ENCODE peak calls at places on chromosomes 1 and 21, in five cellular contexts. I is CD4-positive, alpha-beta memory T cell; G is PC-9; P is PC-3; Q is heart left ventricle. O is an unnamed sample.

GRCh38 chr1:21262282-21263051 is 27.8 kb downstream of the ECE1 start:
- DNase-seq in I (no peak), G (no peak), P (no peak), Q (peak), O (peak)

GRCh38 chr1:210263963-210264362 is 31.4 kb downstream of the SERTAD4 start:
- DNase-seq in I (no peak), G (no peak), P (no peak), Q (no peak), O (no peak)

GRCh38 chr1:3456964-3457909 is 2.8 kb downstream of the ARHGEF16 start:
- DNase-seq in I (no peak), G (no peak), P (no peak), Q (peak), O (no peak)

GRCh38 chr1:246215505-246215893 is 291.6 kb downstream of the SMYD3 start:
- DNase-seq in I (no peak), G (no peak), P (no peak), Q (no peak), O (no peak)

GRCh38 chr1:147840909-147841308 is 61.7 kb upstream of the GJA8 start:
- DNase-seq in I (no peak), G (no peak), P (no peak), Q (no peak), O (no peak)

GRCh38 chr1:52209429-52209828 is 67.5 kb downstream of the ZFYVE9 start:
- DNase-seq in I (no peak), G (no peak), P (no peak), Q (no peak), O (no peak)

GRCh38 chr21:40516336-40516735 is 330.6 kb downstream of the DSCAM start:
- DNase-seq in I (no peak), G (no peak), P (no peak), Q (no peak), O (no peak)

GRCh38 chr1:115807723-115808122 is 33.2 kb downstream of the NHLH2 start:
- DNase-seq in I (peak), G (peak), P (peak), Q (no peak), O (no peak)

GRCh38 chr1:226738421-226738994 is 574 bp downstream of the ITPKB start:
- DNase-seq in I (no peak), G (no peak), P (peak), Q (peak), O (peak)

GRCh38 chr1:77447669-77448068 is 165.8 kb downstream of the AK5 start:
- DNase-seq in I (no peak), G (peak), P (peak), Q (no peak), O (no peak)

GRCh38 chr1:4515727-4516289 is 138.6 kb upstream of the AJAP1 start:
- DNase-seq in I (no peak), G (no peak), P (no peak), Q (no peak), O (no peak)

GRCh38 chr1:96865731-96866684 is 144.4 kb downstream of the PTBP2 start:
- DNase-seq in I (no peak), G (peak), P (peak), Q (no peak), O (no peak)

GRCh38 chr1:67945733-67946374 is 104.6 kb downstream of the DIRAS3 start:
- DNase-seq in I (no peak), G (no peak), P (no peak), Q (no peak), O (no peak)

GRCh38 chr1:177926201-177926600 is 43.7 kb downstream of the SEC16B start:
- DNase-seq in I (no peak), G (no peak), P (peak), Q (no peak), O (no peak)

GRCh38 chr1:247243738-247244137 is 12.1 kb upstream of the VN1R5 start:
- DNase-seq in I (no peak), G (no peak), P (no peak), Q (no peak), O (no peak)

GRCh38 chr1:182962554-182963115 is 9.7 kb upstream of the SHCBP1L start:
- DNase-seq in I (peak), G (peak), P (peak), Q (peak), O (peak)

GRCh38 chr1:51346086-51346942 is 16.0 kb upstream of the TTC39A start:
- DNase-seq in I (no peak), G (no peak), P (no peak), Q (no peak), O (no peak)

GRCh38 chr1:62407398-62408009 is 29.3 kb upstream of the USP1 start:
- DNase-seq in I (peak), G (no peak), P (peak), Q (no peak), O (no peak)

GRCh38 chr1:6316240-6317100 is 55.6 kb upstream of the GPR153 start:
- DNase-seq in I (no peak), G (no peak), P (no peak), Q (no peak), O (no peak)

GRCh38 chr1:235133086-235133485 is 4.4 kb upstream of the TOMM20 start:
- DNase-seq in I (no peak), G (no peak), P (no peak), Q (no peak), O (no peak)

GRCh38 chr1:25896266-25896665 is 10.0 kb downstream of the STMN1 start:
- DNase-seq in I (no peak), G (no peak), P (peak), Q (no peak), O (no peak)

GRCh38 chr21:33968082-33968997 is 52.7 kb upstream of the ATP5PO start:
- DNase-seq in I (no peak), G (no peak), P (peak), Q (no peak), O (no peak)

GRCh38 chr1:232291681-232292080 is 338.3 kb downstream of the SIPA1L2 start:
- DNase-seq in I (no peak), G (no peak), P (peak), Q (no peak), O (no peak)

GRCh38 chr1:167905671-167906070 is 8.3 kb downstream of the ADCY10 start:
- DNase-seq in I (no peak), G (no peak), P (no peak), Q (no peak), O (no peak)

GRCh38 chr1:113534130-113534817 is 144.0 kb downstream of the MAGI3 start:
- DNase-seq in I (no peak), G (no peak), P (no peak), Q (no peak), O (no peak)

GRCh38 chr1:226699166-226699565 is 39.9 kb downstream of the ITPKB start:
- DNase-seq in I (no peak), G (no peak), P (no peak), Q (no peak), O (no peak)

GRCh38 chr1:170872663-170873062 is 62.7 kb upstream of the MROH9 start:
- DNase-seq in I (no peak), G (no peak), P (no peak), Q (no peak), O (no peak)

GRCh38 chr1:224524679-224525078 is 90.1 kb upstream of the WDR26 start:
- DNase-seq in I (no peak), G (no peak), P (peak), Q (no peak), O (no peak)

GRCh38 chr1:224525411-224526040 is 90.6 kb upstream of the CNIH3 start:
- DNase-seq in I (no peak), G (no peak), P (peak), Q (no peak), O (no peak)

GRCh38 chr1:224528900-224529299 is 87.2 kb upstream of the CNIH3 start:
- DNase-seq in I (no peak), G (no peak), P (peak), Q (no peak), O (no peak)

GRCh38 chr1:224529844-224530243 is 86.3 kb upstream of the CNIH3 start:
- DNase-seq in I (no peak), G (no peak), P (no peak), Q (no peak), O (no peak)

GRCh38 chr1:224526771-224527170 is 89.3 kb upstream of the CNIH3 start:
- DNase-seq in I (no peak), G (no peak), P (no peak), Q (no peak), O (no peak)
- H3K27ac ChIP-seq in I (no peak), G (no peak), P (no peak), Q (no peak), O (no peak)

DNA sequence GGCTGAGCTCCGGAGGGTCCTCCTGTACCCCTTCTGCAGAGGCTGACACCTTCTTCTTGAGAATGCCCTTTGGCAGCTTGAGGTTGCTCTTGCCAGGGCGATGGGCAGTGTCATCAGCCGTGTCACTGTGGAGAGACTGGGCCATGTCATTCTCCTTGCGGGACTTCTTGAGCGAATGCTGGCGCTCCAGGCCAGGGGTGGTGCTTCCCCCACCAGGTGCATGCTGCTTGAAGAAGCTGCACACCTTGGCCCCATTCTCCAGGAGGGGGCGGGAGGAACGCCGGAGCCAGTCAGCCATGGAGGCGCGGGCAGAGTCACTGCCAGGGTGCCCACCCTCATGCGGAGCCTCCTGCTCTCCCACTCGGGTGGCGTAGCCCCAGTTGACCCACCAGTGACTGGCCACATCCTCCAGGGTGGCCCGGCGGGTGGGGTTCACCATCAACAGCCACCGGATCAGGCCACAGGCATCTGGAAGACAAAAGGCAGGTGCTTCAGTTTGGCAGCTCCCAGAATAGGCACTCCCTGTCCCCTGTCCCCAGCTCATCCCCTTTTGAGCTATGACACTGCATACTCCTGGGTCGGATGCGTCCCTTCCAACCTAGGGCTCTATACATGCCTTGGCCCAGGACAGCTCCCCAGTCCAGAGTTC is 17.4 kb downstream of the NUAK2 start:
- DNase-seq in I (no peak), G (no peak), P (no peak), Q (no peak), O (no peak)
- H3K27ac ChIP-seq in I (no peak), G (no peak), P (no peak), Q (no peak), O (no peak)

DNA sequence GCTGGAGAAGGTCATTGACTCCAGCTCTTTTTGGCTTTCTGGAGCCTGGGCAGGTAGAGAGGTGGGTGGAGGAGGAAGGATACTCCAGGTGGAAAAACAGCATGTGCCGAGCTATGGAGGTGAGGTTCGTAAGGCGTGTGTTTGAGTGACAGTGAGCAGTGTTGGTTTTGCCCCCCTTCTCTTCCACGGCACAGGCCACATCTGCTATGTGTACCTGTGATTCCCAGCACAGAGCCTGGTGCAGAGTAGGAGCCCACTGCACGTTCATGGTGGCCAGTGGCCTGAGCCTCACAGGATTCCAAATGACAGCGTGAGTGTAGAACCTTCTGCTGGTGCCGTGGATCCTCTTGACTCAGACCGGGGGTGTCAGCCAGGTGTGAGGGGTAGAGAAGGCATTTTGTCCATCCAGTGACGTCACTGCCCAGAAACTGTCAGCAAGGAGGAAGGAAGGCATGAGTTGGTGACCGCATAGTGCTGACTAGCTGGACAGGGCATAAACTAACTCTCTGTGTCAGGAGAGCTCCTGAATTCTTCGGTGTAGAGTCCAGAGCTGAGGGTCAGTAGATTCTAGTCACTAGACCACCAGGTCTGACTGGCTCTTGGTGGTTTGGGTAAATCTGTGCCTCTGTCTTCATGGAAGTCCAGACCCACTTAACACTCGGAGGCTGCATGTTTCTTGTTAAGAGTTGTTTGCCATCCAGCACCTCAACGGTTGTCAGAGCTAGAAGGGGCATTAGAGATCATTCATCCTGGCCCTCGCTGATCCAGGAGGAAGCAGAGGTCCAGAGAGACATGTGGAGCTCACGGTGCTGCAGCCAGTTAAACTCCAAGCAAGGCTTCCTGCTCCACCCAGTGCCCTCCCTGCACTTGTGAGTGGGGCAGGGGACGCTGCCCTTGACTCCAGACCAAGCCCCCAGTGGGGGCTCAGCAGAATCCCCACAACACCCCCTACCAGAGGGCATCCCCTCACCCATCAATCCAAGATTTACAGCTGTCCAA is 3.8 kb downstream of the QSOX1 start:
- DNase-seq in I (no peak), G (no peak), P (no peak), Q (no peak), O (no peak)
- H3K27ac ChIP-seq in I (no peak), G (peak), P (peak), Q (no peak), O (peak)

DNA sequence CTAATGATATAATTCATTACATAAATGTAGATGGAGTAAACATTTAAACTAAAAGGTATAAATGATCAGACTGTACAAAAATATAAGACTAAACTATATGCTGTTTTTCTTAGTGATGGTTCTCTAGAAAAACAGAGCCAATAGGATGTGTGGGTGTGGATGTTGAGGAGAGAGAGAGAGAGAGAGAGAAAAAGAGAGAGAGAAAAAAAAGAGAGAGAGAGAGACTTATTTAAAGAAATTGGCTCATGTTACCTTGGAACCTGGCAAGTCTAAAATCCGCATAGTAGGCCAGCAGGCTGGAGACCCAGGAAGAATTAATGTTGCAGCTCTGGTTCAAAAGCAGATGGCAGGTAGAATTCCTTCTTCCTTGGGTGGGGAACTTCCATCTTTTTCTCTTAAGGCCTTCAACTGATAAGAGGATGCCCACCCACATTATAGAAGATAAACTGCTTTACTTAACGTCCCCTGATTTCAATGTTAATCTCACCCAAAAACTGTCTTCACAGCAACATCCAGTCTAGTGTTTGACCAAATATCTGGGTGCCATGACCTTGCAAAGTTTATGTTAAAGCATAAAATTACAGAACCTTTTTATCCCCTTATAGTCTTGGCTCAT is 74.3 kb upstream of the KCNJ15 start:
- DNase-seq in I (no peak), G (no peak), P (no peak), Q (no peak), O (no peak)
- H3K27ac ChIP-seq in I (no peak), G (no peak), P (no peak), Q (no peak), O (no peak)

DNA sequence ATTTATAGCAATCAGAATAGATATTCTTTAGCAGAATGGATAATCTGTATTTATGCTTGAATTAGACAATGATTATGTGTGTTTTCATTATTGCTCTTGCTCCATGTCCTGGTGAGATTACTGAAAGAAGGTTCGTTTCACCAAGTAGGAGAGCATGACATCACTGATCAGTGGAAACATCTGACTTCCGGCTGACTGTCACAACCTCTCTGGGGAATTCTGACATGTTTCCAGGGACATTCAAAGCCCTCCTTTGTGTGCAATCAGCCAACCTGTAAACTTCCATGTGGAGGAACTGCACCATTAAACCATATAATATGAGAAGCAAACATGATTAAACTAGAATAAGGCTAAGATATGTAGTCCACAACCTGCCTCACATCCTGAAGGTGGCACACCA is 424.8 kb upstream of the ADGRL4 start:
- DNase-seq in I (no peak), G (no peak), P (no peak), Q (no peak), O (no peak)
- H3K27ac ChIP-seq in I (no peak), G (no peak), P (no peak), Q (no peak), O (no peak)